ENCODE peak calls at places on chromosomes 7 and 10, in nine cellular contexts. J is right lobe of liver, X is A549, N is esophagus squamous epithelium, Z is stomach, E is uterus, H is thyroid gland, P is adrenal gland, W is NB4. Y is an unnamed sample.
A peak's percentile ranks its signal among the peaks of the same experiment; 100 is the strongest.

GRCh38 chr10:26357203-26357602 is 80.9 kb upstream of the APBB1IP start:
- DNase-seq in Z (no peak), P (no peak), H (no peak), E (no peak), X (no peak), J (no peak), W (no peak), N (no peak), Y (no peak)

GRCh38 chr7:155830961-155831806 is 18.9 kb upstream of the SHH start:
- DNase-seq in J (no peak), Z (no peak), P (no peak), W (no peak), N (no peak), X (no peak), E (no peak), H (no peak), Y (no peak)

GRCh38 chr10:50369931-50370330 is 118.6 kb upstream of the ASAH2 start:
- DNase-seq in E (no peak), Z (no peak), P (no peak), H (no peak), W (no peak), J (no peak), N (no peak), X (no peak), Y (no peak)

GRCh38 chr7:45919231-45919825 is 1.7 kb downstream of the IGFBP3 start:
- DNase-seq in E (no peak), J (no peak), W (no peak), P (no peak), H (no peak), X (no peak), Z (no peak), N (no peak), Y (no peak)

GRCh38 chr7:122803323-122803722 is 82.9 kb downstream of the CADPS2 start:
- DNase-seq in J (no peak), P (peak; percentile 9), W (peak; percentile 38), N (no peak), Z (no peak), E (no peak), H (no peak), X (no peak), Y (peak; percentile 20)

GRCh38 chr10:114495303-114495702 is 91.0 kb upstream of the AFAP1L2 start:
- DNase-seq in H (no peak), Z (no peak), X (no peak), J (no peak), P (no peak), N (no peak), W (no peak), E (no peak), Y (no peak)

GRCh38 chr10:101495324-101495925 is 92.6 kb downstream of the POLL start:
- DNase-seq in N (no peak), X (no peak), J (no peak), H (no peak), Z (no peak), P (no peak), E (no peak), W (peak; percentile 30), Y (no peak)

GRCh38 chr7:117190746-117191435 is 132.0 kb downstream of the WNT2 start:
- DNase-seq in W (no peak), N (no peak), E (no peak), P (no peak), J (no peak), X (no peak), H (no peak), Z (no peak), Y (no peak)

GRCh38 chr7:127186686-127187085 is 66.1 kb downstream of the GRM8 start:
- DNase-seq in N (no peak), J (no peak), E (no peak), H (no peak), Z (no peak), P (no peak), W (no peak), X (no peak), Y (no peak)

GRCh38 chr7:43491984-43492383 is 90.9 kb upstream of the STK17A start:
- DNase-seq in W (no peak), J (no peak), E (no peak), Z (no peak), X (no peak), P (no peak), H (no peak), N (no peak), Y (no peak)

GRCh38 chr7:78176186-78176585 is 377.6 kb downstream of the PHTF2 start:
- DNase-seq in E (no peak), N (no peak), W (no peak), Z (no peak), H (no peak), P (no peak), J (no peak), X (no peak), Y (no peak)

GRCh38 chr10:133258066-133258817 is 18.4 kb downstream of the ADAM8 start:
- DNase-seq in W (peak; percentile 60), Z (peak; percentile 92), H (peak; percentile 85), J (no peak), P (no peak), E (no peak), N (no peak), X (no peak), Y (peak; percentile 83)

GRCh38 chr7:133253522-133253882 is 624 bp downstream of the EXOC4 start:
- DNase-seq in J (no peak), W (peak; percentile 34), E (no peak), P (peak; percentile 21), X (no peak), H (peak; percentile 40), N (no peak), Z (no peak), Y (peak; percentile 21)

GRCh38 chr10:43380610-43381222 is 9.3 kb downstream of the FXYD4 start:
- DNase-seq in Z (no peak), J (no peak), N (no peak), E (no peak), H (no peak), W (no peak), X (peak; percentile 60), P (no peak), Y (no peak)

GRCh38 chr7:42902361-42902760 is 9.5 kb downstream of the C7orf25 start:
- DNase-seq in Z (no peak), N (no peak), E (no peak), X (no peak), J (no peak), P (no peak), H (no peak), W (peak; percentile 44), Y (no peak)

GRCh38 chr7:6636741-6637543 is at the start of gene ZNF316:
- DNase-seq in H (peak; percentile 57), X (peak; percentile 71), J (peak; percentile 74), W (peak; percentile 65), P (peak; percentile 58), Z (peak; percentile 69), N (no peak), E (peak; percentile 51), Y (peak; percentile 62)

GRCh38 chr10:85847085-85847484 is 519.5 kb downstream of the GRID1 start:
- DNase-seq in P (no peak), Z (no peak), E (no peak), N (no peak), J (no peak), W (no peak), X (no peak), H (no peak), Y (no peak)
- H3K4me3 ChIP-seq in P (no peak overlapping the region), Z (no peak overlapping the region), E (no peak overlapping the region), N (no peak overlapping the region), J (no peak overlapping the region), W (no peak overlapping the region), X (no peak overlapping the region), H (no peak overlapping the region), Y (no peak overlapping the region)

GRCh38 chr7:47040795-47041194 is 541.1 kb downstream of the TNS3 start:
- DNase-seq in N (no peak), E (no peak), J (no peak), P (no peak), X (no peak), W (peak; percentile 14), Z (no peak), H (no peak), Y (no peak)

GRCh38 chr7:47038621-47039020 is 543.3 kb downstream of the TNS3 start:
- DNase-seq in H (no peak), Z (no peak), P (no peak), N (no peak), W (no peak), E (no peak), J (no peak), X (no peak), Y (no peak)

GRCh38 chr7:47039089-47039648 is 542.7 kb downstream of the TNS3 start:
- DNase-seq in E (no peak), W (no peak), X (no peak), Z (no peak), H (no peak), J (no peak), P (no peak), N (no peak), Y (no peak)

GRCh38 chr7:47037607-47038006 is 544.3 kb downstream of the TNS3 start:
- DNase-seq in P (no peak), W (no peak), E (no peak), X (no peak), N (no peak), J (no peak), H (no peak), Z (no peak), Y (no peak)

GRCh38 chr7:47039899-47040298 is 542.0 kb downstream of the TNS3 start:
- DNase-seq in P (no peak), H (no peak), W (no peak), E (no peak), N (no peak), J (no peak), Z (no peak), X (no peak), Y (no peak)
- TF ChIP-seq POLR2A in P (no peak), H (no peak), W (no peak), E (no peak), N (no peak), J (no peak), Z (no peak), X (no peak), Y (no peak)

DNA sequence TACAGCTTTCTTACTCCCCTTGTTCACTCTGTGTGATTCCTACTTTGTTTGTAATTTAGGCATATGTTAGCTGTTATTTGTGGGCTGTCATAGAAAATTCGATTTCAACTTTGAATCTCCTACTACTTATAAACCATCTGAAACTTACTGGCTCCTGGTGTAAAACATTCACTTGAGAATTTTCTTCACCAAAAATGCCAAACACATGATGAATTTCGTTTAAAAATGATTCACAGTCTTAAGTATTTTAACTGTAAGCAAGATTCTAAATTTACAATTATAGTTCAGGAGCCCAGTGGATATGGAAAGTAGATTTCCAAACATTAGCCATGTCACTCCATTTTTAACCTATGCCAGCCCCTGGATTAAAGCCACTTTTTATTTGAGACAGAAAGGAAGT is 3.1 kb downstream of the CPED1 start:
- DNase-seq in E (no peak), P (no peak), X (no peak), H (no peak), N (no peak), Z (no peak), J (no peak), W (no peak), Y (no peak)
- H3K4me3 ChIP-seq in E (peak overlapping the region; percentile 6), P (peak overlapping the region; percentile 61), X (no peak overlapping the region), H (no peak overlapping the region), N (no peak overlapping the region), Z (peak overlapping the region; percentile 47), J (peak overlapping the region; percentile 46), W (no peak overlapping the region), Y (no peak overlapping the region)

DNA sequence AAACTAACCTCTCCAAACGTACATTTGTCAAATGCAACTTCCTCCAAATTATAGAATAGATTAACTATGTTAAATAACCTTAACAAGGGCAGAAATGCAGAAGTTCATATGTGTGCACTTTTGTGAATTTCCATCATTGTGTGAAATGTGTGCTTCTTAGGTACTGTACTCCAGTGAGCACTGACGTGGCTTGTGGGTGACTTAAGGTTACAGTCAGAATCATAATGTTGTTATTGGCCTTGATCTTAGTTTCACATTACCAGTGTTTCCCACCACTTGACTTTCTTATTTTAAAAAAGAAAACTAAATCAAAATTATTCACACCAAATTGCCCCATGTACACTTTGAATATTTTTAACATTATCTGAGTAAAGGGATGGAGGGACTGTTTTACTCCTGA is 155.1 kb upstream of the FZD8 start:
- DNase-seq in N (no peak), E (no peak), H (no peak), Z (no peak), W (no peak), J (no peak), P (no peak), X (no peak), Y (no peak)
- TF ChIP-seq POLR2A in N (no peak), E (no peak), H (no peak), Z (no peak), W (no peak), J (no peak), P (no peak), X (no peak), Y (no peak)